ENCODE peak calls at places on chromosomes 2 and 18, in seven cellular contexts. Z, J, U, O, C, I and M are unnamed samples.

GRCh38 chr2:204110250-204111183 is 174.0 kb downstream of the ICOS start:
- DNase-seq in Z (no peak), J (no peak), U (peak; percentile 74), O (no peak), C (no peak), I (no peak), M (no peak)

GRCh38 chr2:142756430-142756829 is 121.0 kb upstream of the KYNU start:
- DNase-seq in Z (peak; percentile 78), J (no peak), U (no peak), O (no peak), C (no peak), I (no peak), M (no peak)

GRCh38 chr2:197538412-197538811 is 22.5 kb downstream of the MOB4 start:
- DNase-seq in Z (peak; percentile 33), J (no peak), U (no peak), O (no peak), C (no peak), I (no peak), M (no peak)

GRCh38 chr2:158967114-158967730 is 1.2 kb upstream of the TANC1 start:
- DNase-seq in Z (no peak), J (no peak), U (no peak), O (peak; percentile 36), C (peak; percentile 26), I (no peak), M (peak; percentile 14)

GRCh38 chr18:53753616-53754015 is 470.9 kb downstream of the MBD2 start:
- DNase-seq in Z (no peak), J (no peak), U (no peak), O (no peak), C (no peak), I (no peak), M (no peak)

GRCh38 chr2:111121873-111122630 is 1.3 kb downstream of the BCL2L11 start:
- DNase-seq in Z (peak; percentile 85), J (peak; percentile 93), U (peak; percentile 94), O (peak; percentile 86), C (peak; percentile 88), I (peak; percentile 74), M (peak; percentile 89)

GRCh38 chr18:2070636-2071035 is 500.7 kb downstream of the METTL4 start:
- DNase-seq in Z (no peak), J (no peak), U (no peak), O (no peak), C (no peak), I (no peak), M (peak; percentile 47)

GRCh38 chr2:18834341-18834740 is 245.0 kb upstream of the NT5C1B start:
- DNase-seq in Z (peak; percentile 58), J (peak; percentile 62), U (no peak), O (no peak), C (no peak), I (no peak), M (no peak)

GRCh38 chr18:46388295-46388694 is 268.7 kb downstream of the LOXHD1 start:
- DNase-seq in Z (no peak), J (no peak), U (no peak), O (no peak), C (no peak), I (peak; percentile 77), M (no peak)

GRCh38 chr2:134919360-134920210 is 963 bp downstream of the CCNT2 start:
- DNase-seq in Z (peak; percentile 12), J (no peak), U (peak; percentile 61), O (no peak), C (peak; percentile 69), I (no peak), M (peak; percentile 43)

GRCh38 chr2:12716250-12717190 is at the start of gene TRIB2:
- DNase-seq in Z (peak; percentile 84), J (peak; percentile 90), U (peak; percentile 95), O (peak; percentile 91), C (peak; percentile 94), I (peak; percentile 77), M (peak; percentile 89)

GRCh38 chr2:65395621-65396347 is 36.6 kb downstream of the SPRED2 start:
- DNase-seq in Z (no peak), J (no peak), U (no peak), O (no peak), C (no peak), I (no peak), M (no peak)

GRCh38 chr2:43134571-43134889 is 91.9 kb downstream of the ZFP36L2 start:
- DNase-seq in Z (no peak), J (no peak), U (no peak), O (no peak), C (no peak), I (no peak), M (no peak)

GRCh38 chr2:113275556-113276215 is 3.0 kb downstream of the PAX8 start:
- DNase-seq in Z (no peak), J (no peak), U (no peak), O (no peak), C (no peak), I (no peak), M (no peak)

DNA sequence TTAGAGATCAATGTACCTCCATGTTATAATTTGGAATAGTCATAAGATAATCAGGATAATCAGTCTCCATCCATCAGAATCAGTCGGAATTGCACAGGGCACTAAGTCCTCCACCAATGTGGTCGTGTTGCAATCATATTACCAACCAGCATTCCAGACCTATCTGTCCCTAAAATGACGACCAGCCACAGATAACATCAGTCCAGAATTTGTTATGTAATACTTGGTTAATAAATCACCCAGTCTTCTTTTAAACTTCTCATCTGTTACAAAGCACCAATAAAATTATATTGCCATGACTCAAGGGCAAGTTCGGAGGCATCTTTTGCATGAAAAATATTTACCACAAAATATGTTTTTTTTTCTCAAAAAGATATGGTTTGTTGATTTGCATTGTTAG is 29.4 kb downstream of the PIEZO2 start:
- DNase-seq in Z (no peak), J (peak; percentile 74), U (no peak), O (no peak), C (no peak), I (no peak), M (no peak)
- H3K27ac ChIP-seq in Z (no peak overlapping the region), J (peak overlapping the region; percentile 63), U (no peak overlapping the region), O (no peak overlapping the region), C (no peak overlapping the region), I (no peak overlapping the region), M (no peak overlapping the region)

DNA sequence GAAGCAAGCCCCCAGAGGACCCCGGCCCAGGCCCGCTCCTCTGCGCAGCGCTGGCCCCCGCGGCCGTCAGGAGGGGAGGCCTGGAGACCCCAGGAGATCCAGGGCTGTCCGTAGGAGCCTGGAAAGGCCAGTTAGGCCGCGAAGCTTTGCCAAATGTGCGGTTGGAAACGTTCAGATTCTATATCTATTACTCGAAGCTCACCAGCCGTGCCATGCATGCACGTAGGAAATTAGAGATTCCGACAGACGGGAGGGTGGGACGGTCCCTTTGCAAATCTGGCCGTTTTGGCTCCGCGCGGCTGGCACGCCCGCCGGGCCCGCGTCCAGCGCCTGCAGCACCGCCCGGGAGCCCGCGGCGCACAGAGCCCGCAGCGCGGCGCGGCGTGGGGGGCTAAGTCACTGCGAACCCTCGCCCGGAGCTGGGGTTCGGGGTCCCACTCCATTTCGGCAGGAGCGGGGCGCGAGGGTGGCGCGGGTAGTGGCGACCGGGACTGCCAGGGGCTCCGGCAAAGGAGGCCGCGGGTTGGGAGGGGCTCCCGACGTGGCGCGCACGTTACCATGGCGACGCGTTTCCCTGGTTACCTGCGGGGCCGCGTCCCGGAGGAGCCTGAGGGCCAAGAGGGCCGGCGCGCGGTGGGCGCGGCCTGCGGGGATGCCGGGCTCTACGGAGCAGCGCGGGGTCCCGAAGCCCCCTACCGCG is 488.6 kb upstream of the SMIM21 start:
- DNase-seq in Z (no peak), J (no peak), U (no peak), O (peak; percentile 83), C (peak; percentile 77), I (no peak), M (peak; percentile 26)
- TF ChIP-seq POLR2A in Z (no peak), J (no peak), U (no peak), O (no peak), C (no peak), I (no peak), M (no peak)

DNA sequence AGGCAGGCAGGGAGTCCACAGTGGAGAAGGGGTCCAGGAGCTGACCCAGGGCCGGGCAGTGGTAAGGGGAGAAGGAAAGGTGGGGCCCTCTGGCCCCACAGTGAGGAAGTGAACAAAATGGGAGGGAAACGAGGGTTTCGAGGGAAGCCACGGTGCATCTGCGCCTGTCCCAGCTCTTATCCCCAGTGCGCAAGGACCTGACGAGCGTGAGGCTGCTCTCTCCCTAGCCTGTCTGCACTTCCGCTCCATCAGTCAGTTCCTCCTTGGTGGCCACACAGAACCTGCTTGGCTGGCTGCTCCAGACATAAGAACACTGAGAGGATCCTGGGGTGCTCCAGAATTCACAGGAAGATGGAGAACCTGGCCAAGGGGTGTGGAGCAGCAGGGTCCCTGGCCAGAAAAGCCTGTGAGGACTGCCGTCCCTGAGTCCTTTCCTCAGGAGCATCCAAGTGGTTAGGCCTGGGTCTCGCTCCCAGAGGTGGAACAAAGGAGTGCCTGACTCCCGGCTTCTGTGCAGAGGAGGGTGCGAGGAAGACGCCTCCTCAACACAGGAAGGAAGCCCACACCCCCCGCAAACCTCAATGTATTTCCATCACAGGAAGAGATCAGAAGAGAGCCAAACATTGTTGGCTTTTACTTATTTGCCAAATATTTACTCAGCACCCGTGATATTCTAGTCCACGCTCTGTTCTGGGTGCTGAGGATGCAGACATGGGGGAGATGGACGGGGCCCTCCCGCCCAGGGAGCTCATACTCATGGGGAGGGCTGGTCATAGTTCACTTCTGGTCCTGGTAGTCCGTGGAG is 43.7 kb upstream of the SEMA4C start:
- DNase-seq in Z (no peak), J (no peak), U (peak; percentile 83), O (no peak), C (no peak), I (no peak), M (peak; percentile 35)
- H3K27ac ChIP-seq in Z (no peak overlapping the region), J (no peak overlapping the region), U (peak overlapping the region; percentile 12), O (no peak overlapping the region), C (no peak overlapping the region), I (no peak overlapping the region), M (no peak overlapping the region)

GRCh38 chr2:120442923-120443571 is 97.1 kb downstream of the INHBB start:
- DNase-seq in Z (no peak), J (peak; percentile 74), U (peak; percentile 68), O (no peak), C (peak; percentile 91), I (peak; percentile 48), M (peak; percentile 79)
- TF ChIP-seq POLR2A in Z (no peak), J (peak; percentile 36), U (no peak), O (no peak), C (no peak), I (peak; percentile 32), M (peak; percentile 88)

DNA sequence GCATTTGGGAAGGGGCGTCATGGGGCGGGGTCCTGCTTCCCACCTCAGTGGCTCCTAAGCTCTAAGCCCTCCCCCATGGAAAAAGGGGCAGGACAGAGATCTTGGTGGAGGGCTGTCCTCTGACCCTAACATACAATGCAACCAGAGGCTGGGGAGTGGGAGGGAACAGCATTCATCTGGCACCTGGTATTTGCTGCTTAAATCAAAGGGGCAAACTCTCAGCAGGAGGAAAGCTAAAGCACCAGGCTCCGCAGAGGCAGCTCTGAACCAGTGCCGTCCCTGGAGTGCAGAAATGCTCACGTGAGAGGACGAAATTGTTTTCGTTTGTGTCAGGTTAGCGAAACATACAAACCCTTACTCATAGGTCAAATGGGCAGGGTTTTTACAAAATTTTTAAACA is 92.7 kb upstream of the PXDN start:
- DNase-seq in Z (no peak), J (no peak), U (no peak), O (no peak), C (no peak), I (no peak), M (no peak)
- H3K27ac ChIP-seq in Z (no peak overlapping the region), J (no peak overlapping the region), U (no peak overlapping the region), O (no peak overlapping the region), C (no peak overlapping the region), I (no peak overlapping the region), M (no peak overlapping the region)